ENCODE peak calls at places on chromosomes 4 and X, in nine cellular contexts. T, H, I, D, W, E, U, A and Q are unnamed samples.

GRCh38 chrX:38614485-38614884 is 53.1 kb downstream of the TSPAN7 start:
- DNase-seq in I (no peak), E (no peak), A (no peak), H (no peak), U (no peak), T (no peak), W (no peak), D (no peak), Q (no peak)

GRCh38 chrX:149453030-149453429 is 52.1 kb downstream of the IDS start:
- DNase-seq in E (no peak), H (peak), W (peak), I (no peak), U (no peak), T (peak), D (peak), A (peak), Q (no peak)

GRCh38 chr4:63717384-63717783 is 691.9 kb downstream of the TECRL start:
- DNase-seq in T (peak), I (no peak), A (no peak), U (no peak), E (no peak), H (peak), D (peak), W (no peak), Q (no peak)

GRCh38 chr4:54318904-54319303 is 89.8 kb downstream of the PDGFRA start:
- DNase-seq in T (peak), H (peak), W (peak), D (peak), E (no peak), A (no peak), U (no peak), I (no peak), Q (no peak)

GRCh38 chr4:75126058-75126457 is 193.1 kb downstream of the PARM1 start:
- DNase-seq in U (no peak), T (no peak), H (no peak), W (no peak), D (no peak), I (no peak), A (no peak), E (no peak), Q (no peak)

GRCh38 chr4:101279377-101279871 is 67.9 kb downstream of the PPP3CA start:
- DNase-seq in A (peak), H (peak), U (no peak), I (no peak), T (no peak), E (peak), W (peak), D (peak), Q (peak)

GRCh38 chrX:1182211-1182610 is 30.2 kb downstream of the CRLF2 start:
- DNase-seq in I (no peak), T (no peak), E (no peak), A (peak), U (peak), D (no peak), H (no peak), W (no peak), Q (no peak)

GRCh38 chr4:163603246-163603645 is 108.8 kb downstream of the TMA16 start:
- DNase-seq in T (no peak), E (no peak), H (no peak), W (no peak), A (no peak), D (peak), I (no peak), U (no peak), Q (no peak)

GRCh38 chrX:13827693-13828092 is 10.8 kb upstream of the GPM6B start:
- DNase-seq in E (no peak), H (no peak), I (no peak), U (no peak), A (no peak), D (no peak), T (peak), W (no peak), Q (no peak)

GRCh38 chr4:184104419-184105101 is 113.1 kb downstream of the ENPP6 start:
- DNase-seq in D (no peak), W (no peak), H (no peak), T (no peak), A (no peak), U (peak), E (no peak), I (no peak), Q (no peak)

GRCh38 chr4:75249739-75250138 is 264.5 kb downstream of the RCHY1 start:
- DNase-seq in W (no peak), E (peak), I (no peak), A (no peak), D (no peak), H (no peak), T (no peak), U (no peak), Q (no peak)

GRCh38 chrX:30781711-30782444 is 107.2 kb downstream of the TAB3 start:
- DNase-seq in U (no peak), H (no peak), W (no peak), A (no peak), E (no peak), T (no peak), D (no peak), I (no peak), Q (no peak)

GRCh38 chr4:156949373-156949814 is 22.2 kb downstream of the PDGFC start:
- DNase-seq in I (no peak), W (no peak), T (peak), A (no peak), D (peak), U (no peak), H (peak), E (no peak), Q (no peak)

GRCh38 chr4:38660838-38661237 is 3.2 kb upstream of the KLF3 start:
- DNase-seq in I (no peak), H (no peak), U (no peak), E (no peak), A (no peak), T (no peak), D (no peak), W (no peak), Q (no peak)

GRCh38 chr4:113784497-113785254 is 23.1 kb upstream of the CAMK2D start:
- DNase-seq in D (peak), I (no peak), U (no peak), H (peak), W (peak), T (peak), A (no peak), E (no peak), Q (no peak)

GRCh38 chr4:127922226-127922625 is 41.5 kb downstream of the PLK4 start:
- DNase-seq in H (no peak), T (no peak), A (no peak), D (no peak), U (no peak), W (no peak), I (no peak), E (no peak), Q (no peak)

GRCh38 chr4:172899861-172900260 is 268.8 kb upstream of the GALNT7 start:
- DNase-seq in W (no peak), T (peak), H (no peak), U (no peak), I (no peak), A (no peak), D (no peak), E (no peak), Q (no peak)

GRCh38 chrX:15737957-15738685 is at the start of gene CA5B:
- DNase-seq in W (peak), U (peak), E (peak), A (peak), D (peak), T (peak), H (peak), I (peak), Q (peak)

GRCh38 chrX:42664706-42665105 is 113.3 kb downstream of the PPP1R2C start:
- DNase-seq in I (no peak), H (no peak), D (no peak), T (no peak), W (no peak), A (no peak), E (no peak), U (no peak), Q (no peak)

GRCh38 chrX:123336666-123337065 is 152.6 kb downstream of the GRIA3 start:
- DNase-seq in D (no peak), U (no peak), H (peak), T (no peak), I (no peak), W (no peak), A (no peak), E (no peak), Q (no peak)

GRCh38 chrX:70176938-70177533 is at the start of gene DGAT2L6:
- DNase-seq in U (no peak), E (no peak), D (peak), H (no peak), I (no peak), T (no peak), A (peak), W (no peak), Q (no peak)

GRCh38 chrX:116170444-116170843 is at the start of gene AGTR2:
- DNase-seq in A (no peak), E (no peak), H (no peak), D (no peak), U (no peak), T (no peak), W (no peak), I (no peak), Q (no peak)

GRCh38 chrX:113429011-113429410 is 588.4 kb upstream of the AMOT start:
- DNase-seq in E (no peak), I (no peak), D (no peak), T (no peak), A (no peak), U (no peak), W (no peak), H (no peak), Q (no peak)

GRCh38 chrX:110210417-110211139 is 107.3 kb downstream of the AMMECR1 start:
- DNase-seq in I (no peak), H (peak), W (peak), T (peak), A (no peak), E (no peak), D (peak), U (no peak), Q (no peak)

GRCh38 chrX:13340182-13340791 is 20.4 kb upstream of the ATXN3L start:
- DNase-seq in E (no peak), U (no peak), H (peak), A (no peak), T (peak), I (no peak), D (no peak), W (no peak), Q (no peak)

GRCh38 chr4:102616661-102617060 is 115.5 kb downstream of the NFKB1 start:
- DNase-seq in I (no peak), T (no peak), U (no peak), A (no peak), E (no peak), W (no peak), D (no peak), H (no peak), Q (no peak)

GRCh38 chr4:74311696-74312313 is 3.5 kb downstream of the EPGN start:
- DNase-seq in I (no peak), T (peak), W (peak), H (peak), E (peak), D (peak), U (no peak), A (no peak), Q (no peak)

GRCh38 chr4:2040391-2041233 is 18.5 kb upstream of the NAT8L start:
- DNase-seq in U (peak), H (no peak), W (no peak), E (no peak), T (no peak), A (no peak), I (no peak), D (no peak), Q (no peak)

GRCh38 chrX:7131621-7132020 is 15.9 kb upstream of the STS start:
- DNase-seq in T (no peak), U (no peak), H (no peak), E (no peak), D (no peak), W (no peak), A (no peak), I (no peak), Q (no peak)

GRCh38 chr4:138037716-138038115 is 204.4 kb downstream of the SLC7A11 start:
- DNase-seq in U (no peak), A (no peak), W (no peak), E (no peak), I (no peak), D (peak), T (no peak), H (peak), Q (no peak)

GRCh38 chr4:4980818-4981217 is 38.4 kb downstream of the CYTL1 start:
- DNase-seq in H (no peak), E (no peak), U (no peak), D (no peak), I (no peak), T (no peak), W (no peak), A (no peak), Q (no peak)

GRCh38 chrX:31243804-31244203 is 172.0 kb upstream of the FTHL17 start:
- DNase-seq in W (no peak), E (no peak), U (no peak), H (no peak), T (no peak), I (no peak), A (no peak), D (no peak), Q (no peak)

GRCh38 chr4:152508818-152509217 is 27.1 kb downstream of the FBXW7 start:
- DNase-seq in I (no peak), E (no peak), W (no peak), D (no peak), T (no peak), H (no peak), U (no peak), A (no peak), Q (no peak)

GRCh38 chr4:40455340-40455902 is 120.3 kb downstream of the CHRNA9 start:
- DNase-seq in E (no peak), U (peak), H (peak), T (peak), W (no peak), I (no peak), D (no peak), A (no peak), Q (no peak)

GRCh38 chr4:7068883-7069282 is 1.0 kb upstream of the GRPEL1 start:
- DNase-seq in W (no peak), A (no peak), H (peak), U (no peak), E (no peak), D (no peak), I (no peak), T (no peak), Q (no peak)

GRCh38 chrX:97065973-97066372 is 182.3 kb downstream of the RPA4 start:
- DNase-seq in E (no peak), U (no peak), H (peak), D (peak), A (no peak), W (no peak), I (no peak), T (peak), Q (no peak)

GRCh38 chr4:149638073-149638472 is 177.6 kb downstream of the IQCM start:
- DNase-seq in D (peak), I (no peak), E (no peak), H (peak), A (no peak), T (peak), U (no peak), W (peak), Q (no peak)

GRCh38 chr4:25677943-25678342 is 22.3 kb downstream of the SLC34A2 start:
- DNase-seq in T (no peak), W (no peak), U (no peak), H (no peak), I (no peak), A (no peak), E (no peak), D (no peak), Q (no peak)

GRCh38 chr4:142566780-142567179 is 279.3 kb downstream of the INPP4B start:
- DNase-seq in U (no peak), A (no peak), D (no peak), E (no peak), I (no peak), T (no peak), W (no peak), H (no peak), Q (no peak)

GRCh38 chr4:142567199-142567598 is 278.9 kb downstream of the INPP4B start:
- DNase-seq in T (peak), I (peak), D (no peak), H (peak), U (no peak), W (no peak), E (no peak), A (no peak), Q (no peak)

GRCh38 chr4:142563682-142564291 is 282.3 kb downstream of the INPP4B start:
- DNase-seq in I (no peak), D (peak), E (no peak), A (no peak), T (peak), H (peak), U (no peak), W (no peak), Q (no peak)

GRCh38 chr4:142566243-142566642 is 279.9 kb downstream of the INPP4B start:
- DNase-seq in I (no peak), A (no peak), H (no peak), U (no peak), T (no peak), E (no peak), D (no peak), W (no peak), Q (no peak)

GRCh38 chr4:142565771-142566170 is 280.3 kb downstream of the INPP4B start:
- DNase-seq in H (no peak), W (no peak), E (no peak), A (no peak), D (no peak), T (no peak), I (no peak), U (no peak), Q (no peak)
- H3K4me3 ChIP-seq in H (no peak), W (no peak), E (peak), A (no peak), D (no peak), T (no peak), I (peak), U (no peak), Q (no peak)

GRCh38 chr4:157999723-158000122 is 173.1 kb downstream of the GASK1B start:
- DNase-seq in A (no peak), D (no peak), H (no peak), U (no peak), T (no peak), I (no peak), E (no peak), W (no peak), Q (no peak)

GRCh38 chr4:157996598-157996997 is 176.2 kb downstream of the GASK1B start:
- DNase-seq in T (no peak), E (no peak), U (no peak), D (no peak), W (no peak), I (no peak), H (no peak), A (no peak), Q (no peak)

GRCh38 chr4:157994863-157995262 is 178.0 kb downstream of the GASK1B start:
- DNase-seq in W (no peak), A (no peak), D (no peak), T (peak), E (no peak), H (peak), I (no peak), U (no peak), Q (no peak)

GRCh38 chr4:157996061-157996460 is 176.8 kb downstream of the GASK1B start:
- DNase-seq in H (no peak), I (no peak), U (no peak), W (no peak), A (no peak), E (no peak), T (no peak), D (peak), Q (no peak)

GRCh38 chr4:157997296-157997695 is 175.5 kb downstream of the GASK1B start:
- DNase-seq in H (no peak), D (no peak), E (no peak), U (no peak), I (no peak), W (no peak), T (no peak), A (no peak), Q (no peak)
- H3K4me3 ChIP-seq in H (no peak), D (no peak), E (no peak), U (no peak), I (no peak), W (no peak), T (no peak), A (no peak), Q (no peak)

GRCh38 chrX:136671006-136671610 is 23.1 kb downstream of the CD40LG start:
- DNase-seq in T (no peak), I (no peak), H (no peak), E (no peak), D (no peak), U (no peak), A (no peak), W (no peak), Q (no peak)

GRCh38 chrX:136662976-136663375 is 15.0 kb downstream of the CD40LG start:
- DNase-seq in A (no peak), U (no peak), H (no peak), T (no peak), E (no peak), D (no peak), W (no peak), I (no peak), Q (no peak)

GRCh38 chrX:136665258-136665900 is 17.4 kb downstream of the CD40LG start:
- DNase-seq in D (no peak), U (no peak), E (no peak), W (no peak), T (no peak), I (no peak), H (no peak), A (no peak), Q (no peak)

GRCh38 chrX:136666088-136666487 is 18.1 kb downstream of the CD40LG start:
- DNase-seq in I (no peak), D (no peak), T (no peak), H (no peak), W (no peak), U (no peak), A (no peak), E (no peak), Q (no peak)

DNA sequence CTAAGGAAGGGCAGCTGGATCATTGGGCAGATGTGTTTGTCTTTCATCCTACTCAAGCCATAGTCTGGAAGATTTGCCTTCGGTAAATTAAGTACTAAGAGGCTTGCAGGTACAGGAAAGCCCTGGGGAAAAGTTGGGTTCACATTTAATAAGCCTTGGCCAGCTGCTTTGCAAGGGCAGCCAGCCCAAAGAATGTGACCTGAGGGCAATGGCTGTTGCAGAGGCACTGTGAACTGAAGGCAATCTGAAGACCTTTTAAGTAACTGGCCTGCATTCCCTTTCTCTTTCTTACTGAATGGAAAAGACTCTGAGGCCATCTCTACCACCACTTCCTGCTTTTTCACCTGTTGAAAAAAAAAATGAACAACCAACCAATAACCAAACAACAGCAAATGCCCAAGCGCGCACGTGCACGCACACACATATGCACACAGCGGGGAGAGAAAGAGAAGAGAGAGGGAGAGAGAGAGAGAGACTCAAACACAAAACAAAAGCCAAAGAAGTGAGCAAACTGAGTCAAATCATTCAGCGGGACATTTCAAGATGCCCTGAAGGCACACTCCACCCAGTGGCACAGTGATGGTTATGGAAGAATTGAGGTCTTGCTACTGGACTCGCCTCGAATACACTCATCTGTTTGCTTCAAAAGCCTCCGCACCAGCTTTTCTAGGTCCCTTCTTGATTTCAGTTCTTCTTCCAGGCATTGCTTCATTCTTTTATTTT is 19.6 kb downstream of the CD40LG start:
- DNase-seq in I (no peak), D (no peak), T (no peak), E (no peak), W (no peak), H (no peak), A (no peak), U (no peak), Q (no peak)
- H3K4me3 ChIP-seq in I (no peak), D (no peak), T (no peak), E (no peak), W (no peak), H (no peak), A (no peak), U (no peak), Q (no peak)

GRCh38 chrX:25005034-25005381 is 10.8 kb downstream of the ARX start:
- DNase-seq in U (no peak), W (no peak), I (no peak), H (no peak), D (no peak), T (no peak), A (no peak), E (no peak), Q (no peak)
- H3K4me3 ChIP-seq in U (no peak), W (no peak), I (no peak), H (no peak), D (no peak), T (no peak), A (peak), E (no peak), Q (peak)